ENCODE peak calls at places on chromosomes 11 and 22, in eight cellular contexts. One of them, this sample, is unnamed.

GRCh38 chr11:2759228-2760195 is 59.7 kb upstream of the KCNQ1OT1 start:
- DNase-seq in HL-60: no peak
- DNase-seq in testis: peak
- DNase-seq in coronary artery: peak
- DNase-seq in PC-3: no peak
- DNase-seq in H9: no peak
- DNase-seq in right lobe of liver: peak
- DNase-seq in suprapubic skin: peak
- DNase-seq in this sample: no peak

GRCh38 chr11:103830205-103830604 is 206.2 kb upstream of the DDI1 start:
- DNase-seq in HL-60: no peak
- DNase-seq in testis: no peak
- DNase-seq in coronary artery: no peak
- DNase-seq in H9: no peak
- DNase-seq in PC-3: no peak
- DNase-seq in suprapubic skin: no peak
- DNase-seq in right lobe of liver: no peak
- DNase-seq in this sample: no peak

GRCh38 chr22:20651286-20651685 is 122.6 kb upstream of the SERPIND1 start:
- DNase-seq in HL-60: no peak
- DNase-seq in testis: peak
- DNase-seq in right lobe of liver: peak
- DNase-seq in suprapubic skin: peak
- DNase-seq in coronary artery: no peak
- DNase-seq in H9: peak
- DNase-seq in PC-3: no peak
- DNase-seq in this sample: no peak

GRCh38 chr11:10410844-10411200 is 44.2 kb upstream of the AMPD3 start:
- DNase-seq in H9: no peak
- DNase-seq in right lobe of liver: no peak
- DNase-seq in HL-60: no peak
- DNase-seq in suprapubic skin: no peak
- DNase-seq in coronary artery: no peak
- DNase-seq in testis: no peak
- DNase-seq in PC-3: no peak
- DNase-seq in this sample: no peak

GRCh38 chr11:46888636-46889035 is 29.7 kb downstream of the LRP4 start:
- DNase-seq in suprapubic skin: no peak
- DNase-seq in PC-3: no peak
- DNase-seq in HL-60: no peak
- DNase-seq in right lobe of liver: no peak
- DNase-seq in testis: no peak
- DNase-seq in H9: no peak
- DNase-seq in coronary artery: no peak
- DNase-seq in this sample: no peak

GRCh38 chr22:35663371-35663770 is 15.1 kb downstream of the APOL6 start:
- DNase-seq in right lobe of liver: no peak
- DNase-seq in testis: no peak
- DNase-seq in suprapubic skin: no peak
- DNase-seq in coronary artery: no peak
- DNase-seq in HL-60: no peak
- DNase-seq in H9: no peak
- DNase-seq in PC-3: no peak
- DNase-seq in this sample: no peak

GRCh38 chr11:95148421-95148820 is 58.8 kb downstream of the ENDOD1 start:
- DNase-seq in right lobe of liver: no peak
- DNase-seq in PC-3: no peak
- DNase-seq in HL-60: no peak
- DNase-seq in suprapubic skin: no peak
- DNase-seq in testis: no peak
- DNase-seq in coronary artery: no peak
- DNase-seq in H9: no peak
- DNase-seq in this sample: no peak

GRCh38 chr11:2684581-2684980 is 15.2 kb downstream of the KCNQ1OT1 start:
- DNase-seq in HL-60: no peak
- DNase-seq in PC-3: no peak
- DNase-seq in right lobe of liver: peak
- DNase-seq in testis: no peak
- DNase-seq in H9: no peak
- DNase-seq in suprapubic skin: peak
- DNase-seq in coronary artery: peak
- DNase-seq in this sample: no peak

GRCh38 chr11:37511425-37511933 is 913.4 kb upstream of the RAG2 start:
- DNase-seq in right lobe of liver: no peak
- DNase-seq in coronary artery: no peak
- DNase-seq in H9: no peak
- DNase-seq in testis: no peak
- DNase-seq in HL-60: no peak
- DNase-seq in suprapubic skin: no peak
- DNase-seq in PC-3: peak
- DNase-seq in this sample: peak

GRCh38 chr11:126963603-126964353 is 36.8 kb downstream of the KIRREL3 start:
- DNase-seq in H9: no peak
- DNase-seq in testis: no peak
- DNase-seq in HL-60: no peak
- DNase-seq in right lobe of liver: no peak
- DNase-seq in suprapubic skin: no peak
- DNase-seq in PC-3: peak
- DNase-seq in coronary artery: no peak
- DNase-seq in this sample: no peak

GRCh38 chr11:128482512-128483191 is 104.7 kb downstream of the ETS1 start:
- DNase-seq in suprapubic skin: no peak
- DNase-seq in right lobe of liver: no peak
- DNase-seq in coronary artery: no peak
- DNase-seq in PC-3: no peak
- DNase-seq in H9: no peak
- DNase-seq in HL-60: no peak
- DNase-seq in testis: no peak
- DNase-seq in this sample: no peak

GRCh38 chr11:93737904-93738612 is 3.2 kb downstream of the TAF1D start:
- DNase-seq in suprapubic skin: no peak
- DNase-seq in HL-60: no peak
- DNase-seq in coronary artery: no peak
- DNase-seq in H9: no peak
- DNase-seq in PC-3: peak
- DNase-seq in testis: no peak
- DNase-seq in right lobe of liver: no peak
- DNase-seq in this sample: no peak

GRCh38 chr11:132920391-132921095 is 611.8 kb downstream of the OPCML start:
- DNase-seq in suprapubic skin: no peak
- DNase-seq in H9: no peak
- DNase-seq in right lobe of liver: no peak
- DNase-seq in HL-60: no peak
- DNase-seq in PC-3: no peak
- DNase-seq in coronary artery: no peak
- DNase-seq in testis: no peak
- DNase-seq in this sample: no peak

GRCh38 chr11:33723238-33723881 is 12.9 kb downstream of the CD59 start:
- DNase-seq in HL-60: peak
- DNase-seq in suprapubic skin: peak
- DNase-seq in PC-3: peak
- DNase-seq in right lobe of liver: no peak
- DNase-seq in H9: no peak
- DNase-seq in testis: no peak
- DNase-seq in coronary artery: no peak
- DNase-seq in this sample: peak

GRCh38 chr22:24398409-24398808 is 29.0 kb upstream of the ADORA2A start:
- DNase-seq in coronary artery: no peak
- DNase-seq in HL-60: no peak
- DNase-seq in PC-3: no peak
- DNase-seq in H9: no peak
- DNase-seq in suprapubic skin: no peak
- DNase-seq in right lobe of liver: no peak
- DNase-seq in testis: no peak
- DNase-seq in this sample: no peak

GRCh38 chr11:122812612-122813011 is 25.7 kb upstream of the CRTAM start:
- DNase-seq in right lobe of liver: no peak
- DNase-seq in coronary artery: no peak
- DNase-seq in suprapubic skin: no peak
- DNase-seq in PC-3: no peak
- DNase-seq in testis: no peak
- DNase-seq in HL-60: no peak
- DNase-seq in H9: no peak
- DNase-seq in this sample: no peak

GRCh38 chr11:37946155-37946766 is 1348.2 kb upstream of the RAG2 start:
- DNase-seq in H9: peak
- DNase-seq in testis: peak
- DNase-seq in HL-60: peak
- DNase-seq in right lobe of liver: no peak
- DNase-seq in coronary artery: no peak
- DNase-seq in suprapubic skin: no peak
- DNase-seq in PC-3: peak
- DNase-seq in this sample: no peak

GRCh38 chr11:109707411-109707810 is 285.4 kb downstream of the C11orf87 start:
- DNase-seq in right lobe of liver: no peak
- DNase-seq in HL-60: peak
- DNase-seq in PC-3: no peak
- DNase-seq in H9: no peak
- DNase-seq in suprapubic skin: no peak
- DNase-seq in testis: peak
- DNase-seq in coronary artery: no peak
- DNase-seq in this sample: no peak

DNA sequence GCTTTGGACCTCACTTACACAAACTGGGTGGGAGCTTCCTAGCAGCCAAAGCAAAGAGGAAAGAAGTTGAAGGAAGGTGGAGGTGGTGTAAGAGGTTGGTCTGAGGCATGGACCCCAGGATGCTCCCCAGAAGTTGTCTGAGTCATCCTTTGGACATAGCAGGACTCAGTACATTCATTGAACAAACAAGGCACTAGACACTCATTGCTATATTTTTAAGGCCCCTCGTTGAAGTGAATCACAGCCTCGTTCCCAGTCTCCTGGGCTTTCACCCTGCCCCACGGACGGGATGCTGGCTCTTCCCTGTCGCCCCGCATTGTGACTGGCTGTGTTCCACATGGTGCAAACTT is 95.9 kb upstream of the FGF3 start:
- DNase-seq in suprapubic skin: no peak
- DNase-seq in right lobe of liver: no peak
- DNase-seq in PC-3: peak
- DNase-seq in H9: no peak
- DNase-seq in HL-60: no peak
- DNase-seq in testis: no peak
- DNase-seq in coronary artery: no peak
- DNase-seq in this sample: peak
- H3K27ac ChIP-seq in suprapubic skin: no peak
- H3K27ac ChIP-seq in right lobe of liver: peak
- H3K27ac ChIP-seq in PC-3: peak
- H3K27ac ChIP-seq in H9: no peak
- H3K27ac ChIP-seq in HL-60: no peak
- H3K27ac ChIP-seq in testis: no peak
- H3K27ac ChIP-seq in coronary artery: peak
- H3K27ac ChIP-seq in this sample: peak

DNA sequence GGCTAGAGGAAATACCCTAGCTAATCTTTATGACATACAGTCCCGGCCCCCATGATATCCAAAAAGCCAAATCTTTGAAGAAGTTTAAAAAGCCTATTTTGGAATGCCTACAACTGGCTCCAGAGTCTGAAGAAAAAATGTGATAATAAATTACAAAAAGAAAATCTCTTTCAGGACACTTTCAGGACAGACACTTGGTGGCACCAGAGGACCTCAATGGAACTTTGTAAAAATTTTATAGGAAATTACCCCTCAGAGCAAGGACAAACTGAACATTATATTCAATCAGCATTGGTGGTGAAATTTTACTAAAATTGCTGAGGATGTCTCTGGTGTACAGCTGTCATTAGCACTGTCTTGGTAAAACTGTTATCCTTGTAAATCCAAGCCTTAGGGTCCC is 81.0 kb downstream of the CCDC73 start:
- DNase-seq in suprapubic skin: no peak
- DNase-seq in testis: no peak
- DNase-seq in H9: no peak
- DNase-seq in right lobe of liver: no peak
- DNase-seq in PC-3: peak
- DNase-seq in coronary artery: no peak
- DNase-seq in HL-60: no peak
- DNase-seq in this sample: peak
- TF ChIP-seq CTCF in suprapubic skin: no peak
- TF ChIP-seq CTCF in testis: no peak
- TF ChIP-seq CTCF in H9: peak
- TF ChIP-seq CTCF in right lobe of liver: peak
- TF ChIP-seq CTCF in PC-3: peak
- TF ChIP-seq CTCF in coronary artery: no peak
- TF ChIP-seq CTCF in HL-60: no peak
- TF ChIP-seq CTCF in this sample: peak

DNA sequence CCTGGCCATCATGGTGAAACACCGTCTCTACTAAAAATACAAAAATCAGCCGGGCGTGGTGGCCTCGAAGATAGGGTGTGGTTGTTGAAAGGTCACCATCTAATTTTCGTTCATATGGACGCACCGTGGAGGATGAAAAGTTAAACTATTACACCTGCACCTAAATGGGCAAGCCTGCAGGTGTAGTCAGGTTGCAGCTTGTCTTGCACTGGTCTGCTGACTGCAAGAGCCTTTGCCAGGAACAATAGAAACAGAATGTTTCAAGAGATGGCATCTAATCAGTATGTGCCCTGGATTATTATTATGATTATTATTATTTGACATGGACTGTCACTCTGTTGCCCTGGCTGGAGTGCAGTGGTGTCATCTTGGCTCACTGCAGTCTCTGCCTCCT is 905 bp downstream of the NADSYN1 start:
- DNase-seq in testis: no peak
- DNase-seq in coronary artery: no peak
- DNase-seq in right lobe of liver: no peak
- DNase-seq in suprapubic skin: no peak
- DNase-seq in H9: no peak
- DNase-seq in HL-60: no peak
- DNase-seq in PC-3: peak
- DNase-seq in this sample: no peak
- H3K27ac ChIP-seq in testis: no peak
- H3K27ac ChIP-seq in coronary artery: no peak
- H3K27ac ChIP-seq in right lobe of liver: no peak
- H3K27ac ChIP-seq in suprapubic skin: peak
- H3K27ac ChIP-seq in H9: no peak
- H3K27ac ChIP-seq in HL-60: peak
- H3K27ac ChIP-seq in PC-3: no peak
- H3K27ac ChIP-seq in this sample: peak

GRCh38 chr11:102493524-102493923 is 37.0 kb downstream of the MMP7 start:
- DNase-seq in suprapubic skin: no peak
- DNase-seq in PC-3: no peak
- DNase-seq in right lobe of liver: no peak
- DNase-seq in testis: no peak
- DNase-seq in coronary artery: no peak
- DNase-seq in HL-60: no peak
- DNase-seq in H9: no peak
- DNase-seq in this sample: no peak

GRCh38 chr11:102494216-102494615 is 36.3 kb downstream of the MMP7 start:
- DNase-seq in testis: no peak
- DNase-seq in PC-3: peak
- DNase-seq in right lobe of liver: peak
- DNase-seq in H9: no peak
- DNase-seq in coronary artery: no peak
- DNase-seq in HL-60: no peak
- DNase-seq in suprapubic skin: no peak
- DNase-seq in this sample: peak

GRCh38 chr11:102497061-102497460 is 33.5 kb downstream of the MMP7 start:
- DNase-seq in coronary artery: no peak
- DNase-seq in right lobe of liver: no peak
- DNase-seq in HL-60: no peak
- DNase-seq in suprapubic skin: no peak
- DNase-seq in PC-3: peak
- DNase-seq in H9: no peak
- DNase-seq in testis: no peak
- DNase-seq in this sample: no peak

GRCh38 chr11:102491969-102492368 is 38.6 kb downstream of the MMP7 start:
- DNase-seq in testis: no peak
- DNase-seq in suprapubic skin: no peak
- DNase-seq in coronary artery: no peak
- DNase-seq in right lobe of liver: no peak
- DNase-seq in H9: no peak
- DNase-seq in PC-3: no peak
- DNase-seq in HL-60: no peak
- DNase-seq in this sample: no peak

GRCh38 chr11:102495161-102496042 is 35.1 kb downstream of the MMP7 start:
- DNase-seq in PC-3: peak
- DNase-seq in testis: peak
- DNase-seq in suprapubic skin: no peak
- DNase-seq in right lobe of liver: peak
- DNase-seq in H9: peak
- DNase-seq in coronary artery: no peak
- DNase-seq in HL-60: peak
- DNase-seq in this sample: peak
- TF ChIP-seq CTCF in PC-3: peak
- TF ChIP-seq CTCF in testis: peak
- TF ChIP-seq CTCF in suprapubic skin: peak
- TF ChIP-seq CTCF in right lobe of liver: peak
- TF ChIP-seq CTCF in H9: peak
- TF ChIP-seq CTCF in coronary artery: no peak
- TF ChIP-seq CTCF in HL-60: peak
- TF ChIP-seq CTCF in this sample: peak

This sample was measured in RWPE1.